ENCODE peak calls at places on chromosome 20, in four cellular contexts. W is colonic mucosa, O is H9, G is astrocyte. N is an unnamed sample.

GRCh38 chr20:56624786-56625681 is 4.1 kb upstream of the TFAP2C start:
- DNase-seq in O (peak), G (no peak), W (no peak), N (peak)

GRCh38 chr20:5557123-5557522 is 193.1 kb upstream of the SHLD1 start:
- DNase-seq in G (peak), O (peak), W (peak), N (no peak)

GRCh38 chr20:18443841-18444240 is 23.0 kb downstream of the DZANK1 start:
- DNase-seq in W (no peak), G (peak), O (no peak), N (no peak)

GRCh38 chr20:35910254-35910653 is 44.0 kb downstream of the SCAND1 start:
- DNase-seq in G (no peak), W (no peak), O (no peak), N (no peak)

GRCh38 chr20:1877604-1878195 is 17.5 kb upstream of the SIRPA start:
- DNase-seq in G (no peak), O (no peak), W (no peak), N (peak)

GRCh38 chr20:24987244-24987643 is 5.3 kb downstream of the APMAP start:
- DNase-seq in O (peak), G (no peak), W (no peak), N (peak)

GRCh38 chr20:22312744-22313346 is 271.5 kb downstream of the FOXA2 start:
- DNase-seq in O (no peak), W (peak), G (no peak), N (no peak)

GRCh38 chr20:35908007-35908406 is 46.3 kb downstream of the SCAND1 start:
- DNase-seq in G (no peak), O (peak), W (no peak), N (no peak)

GRCh38 chr20:7231303-7231702 is 463.8 kb downstream of the BMP2 start:
- DNase-seq in O (no peak), W (no peak), G (no peak), N (no peak)

GRCh38 chr20:32288225-32288849 is 10.9 kb downstream of the KIF3B start:
- DNase-seq in W (no peak), G (no peak), O (no peak), N (no peak)
- H3K9ac ChIP-seq in W (no peak), G (no peak), O (no peak), N (no peak)

GRCh38 chr20:62145688-62146018 is 2.1 kb downstream of the SS18L1 start:
- DNase-seq in O (no peak), W (no peak), G (no peak), N (no peak)
- H3K9ac ChIP-seq in O (no peak), W (no peak), G (no peak), N (no peak)

GRCh38 chr20:53900380-53900999 is 169.9 kb downstream of the BCAS1 start:
- DNase-seq in W (no peak), O (no peak), G (peak), N (no peak)

GRCh38 chr20:53902968-53903651 is 167.3 kb downstream of the BCAS1 start:
- DNase-seq in G (no peak), O (no peak), W (no peak), N (no peak)

GRCh38 chr20:53901064-53901463 is 169.3 kb downstream of the BCAS1 start:
- DNase-seq in W (peak), G (peak), O (no peak), N (no peak)

GRCh38 chr20:53903652-53903987 is 166.8 kb downstream of the BCAS1 start:
- DNase-seq in O (no peak), W (no peak), G (no peak), N (no peak)

GRCh38 chr20:53901697-53902096 is 168.7 kb downstream of the BCAS1 start:
- DNase-seq in G (no peak), O (no peak), W (no peak), N (no peak)
- H3K9ac ChIP-seq in G (peak), O (no peak), W (no peak), N (no peak)

DNA sequence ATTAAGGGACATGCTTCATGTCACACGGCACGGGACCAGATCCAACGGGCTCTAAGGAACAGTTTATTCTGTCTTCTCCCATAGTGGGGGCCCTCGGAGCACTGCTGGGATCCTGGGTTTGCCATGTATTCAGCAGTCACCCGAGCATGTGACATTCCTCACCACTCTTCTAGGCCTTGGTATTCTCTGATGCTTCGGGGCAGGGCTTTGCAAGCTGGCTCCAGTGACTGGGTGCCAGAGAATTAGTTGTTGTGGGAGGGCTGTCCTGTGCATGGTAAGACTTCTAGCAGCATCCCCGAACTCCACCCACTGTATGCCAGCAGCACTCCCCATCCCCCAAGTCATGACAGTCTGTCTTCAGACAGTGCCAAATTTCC is 5.4 kb downstream of the CCN5 start:
- DNase-seq in W (no peak), G (peak), O (no peak), N (peak)
- H3K9ac ChIP-seq in W (no peak), G (peak), O (no peak), N (no peak)

DNA sequence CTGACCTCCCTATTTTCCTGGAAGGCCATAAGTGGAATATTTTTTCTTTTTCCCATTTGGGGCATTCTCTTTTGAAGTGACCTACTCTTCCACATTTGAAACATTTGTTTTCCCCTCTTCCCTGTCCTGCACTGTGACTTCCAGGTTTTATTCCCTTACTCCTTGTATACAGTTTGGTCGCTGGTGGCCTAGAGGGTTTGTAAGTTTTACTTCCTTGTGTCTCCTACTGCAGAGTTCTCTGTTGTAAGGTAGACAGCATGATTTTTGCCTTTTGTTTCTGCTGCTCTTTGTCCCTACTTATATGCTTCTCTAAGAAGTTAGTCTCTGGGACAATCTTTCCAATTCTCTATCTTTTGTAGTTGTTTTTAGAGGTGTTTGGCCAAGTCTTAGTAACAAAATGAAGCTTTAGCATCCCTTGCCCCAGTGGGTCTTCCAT is 7.4 kb upstream of the ZNFX1 start:
- DNase-seq in G (no peak), W (no peak), O (no peak), N (no peak)
- H3K9ac ChIP-seq in G (no peak), W (no peak), O (no peak), N (no peak)

GRCh38 chr20:46640536-46641311 is 10.5 kb downstream of the SLC13A3 start:
- DNase-seq in G (no peak), W (no peak), O (no peak), N (no peak)
- H3K9ac ChIP-seq in G (no peak), W (no peak), O (no peak), N (no peak)